ENCODE peak calls at places on chromosomes 11 and 22, in nine cellular contexts. G is transverse colon, I is spleen, F is SK-N-SH, M is breast epithelium, Y is stomach, Q is K562, T is GM23338, D is sigmoid colon. C is an unnamed sample.

GRCh38 chr22:40036591-40037225 is 42.0 kb downstream of the FAM83F start:
- DNase-seq in I (peak), D (peak), Y (peak), F (peak), G (peak), T (peak), M (peak), Q (peak), C (no peak)

GRCh38 chr11:122097419-122098001 is 18.5 kb downstream of the BLID start:
- DNase-seq in D (no peak), F (peak), I (no peak), Q (no peak), T (peak), Y (no peak), M (no peak), G (no peak), C (no peak)

GRCh38 chr11:84924290-84924689 is 702.9 kb downstream of the DLG2 start:
- DNase-seq in M (no peak), T (no peak), I (no peak), Y (no peak), G (no peak), Q (no peak), D (no peak), F (no peak), C (no peak)

GRCh38 chr11:62552931-62553838 is 6.6 kb upstream of the AHNAK start:
- DNase-seq in T (peak), G (peak), Q (peak), Y (peak), F (no peak), I (peak), M (peak), D (peak), C (no peak)

GRCh38 chr11:129937592-129938238 is 42.3 kb upstream of the NFRKB start:
- DNase-seq in T (peak), G (no peak), F (no peak), Y (no peak), Q (no peak), M (no peak), D (no peak), I (no peak), C (no peak)

GRCh38 chr11:113615773-113616172 is 90.3 kb downstream of the TMPRSS5 start:
- DNase-seq in D (no peak), Q (no peak), T (no peak), F (no peak), Y (no peak), M (no peak), G (no peak), I (no peak), C (no peak)

GRCh38 chr22:44680481-44680894 is 21.5 kb upstream of the PRR5 start:
- DNase-seq in M (no peak), G (no peak), I (no peak), F (peak), Y (no peak), Q (no peak), T (no peak), D (no peak), C (no peak)

GRCh38 chr22:47163876-47164513 is 401.5 kb downstream of the TBC1D22A start:
- DNase-seq in Y (no peak), I (peak), Q (no peak), G (peak), D (peak), T (no peak), M (peak), F (no peak), C (no peak)

GRCh38 chr11:71558996-71559395 is 6.4 kb upstream of the KRTAP5-10 start:
- DNase-seq in F (no peak), T (no peak), M (no peak), I (no peak), Y (no peak), D (no peak), Q (no peak), G (no peak), C (no peak)

GRCh38 chr22:40509401-40510134 is 127.0 kb downstream of the MRTFA start:
- DNase-seq in F (no peak), Y (peak), D (peak), T (no peak), M (no peak), G (peak), I (no peak), Q (no peak), C (peak)

GRCh38 chr11:1179641-1180040 is 21.9 kb downstream of the MUC5AC start:
- DNase-seq in D (no peak), G (no peak), I (no peak), T (no peak), Y (no peak), M (no peak), F (no peak), Q (no peak), C (no peak)

GRCh38 chr22:43878831-43879550 is 12.8 kb downstream of the PNPLA5 start:
- DNase-seq in I (peak), M (peak), F (no peak), T (no peak), D (peak), Q (no peak), G (no peak), Y (no peak), C (no peak)

GRCh38 chr11:45736424-45736823 is 68.5 kb upstream of the SLC35C1 start:
- DNase-seq in F (no peak), M (no peak), Y (no peak), D (peak), Q (no peak), G (no peak), I (no peak), T (no peak), C (no peak)

GRCh38 chr11:100562102-100562501 is 125.0 kb upstream of the ARHGAP42 start:
- DNase-seq in Q (no peak), T (no peak), F (no peak), Y (no peak), M (no peak), D (no peak), I (no peak), G (no peak), C (no peak)

GRCh38 chr11:83392556-83392955 is 106.4 kb upstream of the CCDC90B start:
- DNase-seq in T (no peak), F (no peak), Q (no peak), D (no peak), Y (no peak), I (no peak), G (no peak), M (no peak), C (no peak)

GRCh38 chr22:20728523-20729190 is 45.3 kb upstream of the SERPIND1 start:
- DNase-seq in M (no peak), I (no peak), F (no peak), Y (no peak), T (no peak), Q (no peak), D (no peak), G (no peak), C (no peak)

GRCh38 chr11:61609970-61610347 is 29.1 kb upstream of the SYT7 start:
- DNase-seq in F (peak), T (peak), Y (peak), D (no peak), M (peak), G (no peak), Q (no peak), I (no peak), C (no peak)

DNA sequence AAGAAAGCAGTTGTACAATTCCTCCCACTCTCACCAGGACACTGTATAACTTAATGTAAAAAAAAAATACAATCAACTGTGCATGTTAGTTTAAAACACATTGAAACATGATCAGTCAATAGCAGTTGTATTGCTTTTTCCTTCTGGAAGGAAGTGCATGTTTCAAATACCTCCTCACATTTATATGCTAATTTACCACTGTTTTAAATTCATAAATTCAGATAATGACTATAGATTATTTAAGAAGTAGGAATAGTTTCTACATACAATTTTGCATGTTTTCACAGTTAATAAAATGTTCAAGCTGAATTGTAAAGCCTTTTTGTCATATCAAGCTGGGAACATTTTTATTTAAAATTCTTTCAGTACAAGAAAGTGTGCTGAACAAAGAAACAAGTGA is 3.3 kb downstream of the GRIA4 start:
- DNase-seq in G (no peak), I (no peak), F (no peak), Y (no peak), Q (no peak), M (no peak), T (peak), D (no peak), C (no peak)
- H3K4me3 ChIP-seq in G (no peak), I (no peak), F (no peak), Y (no peak), Q (no peak), M (no peak), T (peak), D (no peak), C (peak)

DNA sequence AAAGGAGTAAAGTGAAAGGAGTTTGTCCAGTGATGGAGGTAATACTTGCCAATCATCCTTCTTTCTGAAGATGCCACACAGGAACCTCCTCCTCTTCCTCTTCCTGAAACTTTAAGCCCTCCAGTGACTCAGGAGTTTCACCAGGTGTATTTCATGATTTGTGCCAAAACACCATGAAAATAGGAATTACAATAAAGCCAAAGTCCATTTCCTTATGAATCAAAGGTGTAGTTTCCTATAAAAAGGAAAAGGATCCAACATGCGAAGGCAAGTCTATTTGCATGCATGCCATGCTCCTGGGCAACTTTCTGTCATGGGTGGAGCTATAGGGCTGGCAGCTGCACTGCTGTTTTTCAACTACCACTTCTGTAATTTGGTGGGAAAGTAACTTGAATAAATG is 9.8 kb upstream of the POU2AF1 start:
- DNase-seq in G (peak), Y (no peak), F (no peak), D (no peak), M (no peak), Q (no peak), T (no peak), I (no peak), C (no peak)
- TF ChIP-seq POLR2AphosphoS5 in G (no peak), Y (no peak), F (no peak), D (no peak), M (no peak), Q (no peak), T (no peak), I (no peak), C (no peak)

GRCh38 chr22:31496007-31496734 is at the start of gene SFI1:
- DNase-seq in I (peak), T (peak), F (peak), Q (peak), Y (peak), G (peak), D (peak), M (peak), C (peak)

GRCh38 chr22:31497148-31497938 is 1.0 kb downstream of the SFI1 start:
- DNase-seq in M (no peak), Q (no peak), F (no peak), D (no peak), Y (no peak), T (no peak), I (no peak), G (no peak), C (no peak)

GRCh38 chr22:31496735-31497146 is 405 bp downstream of the SFI1 start:
- DNase-seq in I (peak), Q (no peak), G (peak), F (no peak), T (no peak), M (no peak), D (peak), Y (no peak), C (no peak)

GRCh38 chr22:31492151-31492550 is 2.5 kb upstream of the EIF4ENIF1 start:
- DNase-seq in Q (no peak), T (no peak), M (no peak), D (no peak), F (no peak), G (no peak), Y (no peak), I (no peak), C (no peak)

GRCh38 chr22:31495343-31495742 is 993 bp upstream of the SFI1 start:
- DNase-seq in F (no peak), G (no peak), D (no peak), Q (no peak), M (no peak), I (no peak), Y (no peak), T (no peak), C (no peak)
- H3K27ac ChIP-seq in F (peak), G (peak), D (peak), Q (peak), M (peak), I (peak), Y (peak), T (no peak), C (peak)

GRCh38 chr11:38296211-38296776 is 1698.3 kb upstream of the RAG2 start:
- DNase-seq in F (no peak), M (no peak), D (no peak), Q (no peak), Y (no peak), I (peak), G (no peak), T (no peak), C (no peak)
- H3K4me3 ChIP-seq in F (no peak), M (no peak), D (no peak), Q (no peak), Y (no peak), I (no peak), G (no peak), T (no peak), C (no peak)

GRCh38 chr22:38953577-38954413 is 3.6 kb upstream of the APOBEC3A start:
- DNase-seq in D (peak), F (no peak), Q (no peak), Y (no peak), M (no peak), I (peak), T (no peak), G (peak), C (no peak)
- TF ChIP-seq POLR2AphosphoS5 in D (no peak), F (no peak), Q (no peak), Y (no peak), M (no peak), I (peak), T (no peak), G (no peak), C (no peak)